ENCODE peak calls at places on chromosomes 4 and X, in seven cellular contexts. B, Q, Z, L, X, R and C are unnamed samples.
A peak's percentile ranks its signal among the peaks of the same experiment; 100 is the strongest.

GRCh38 chrX:19658030-19658429 is 142.7 kb upstream of the MAP3K15 start:
- DNase-seq in B (no peak), R (no peak), Z (no peak), X (no peak), Q (no peak), L (no peak), C (no peak)

GRCh38 chr4:151646322-151646721 is 114.5 kb downstream of the GATB start:
- DNase-seq in X (no peak), Z (no peak), Q (no peak), L (no peak), R (no peak), B (no peak), C (no peak)

GRCh38 chr4:127555106-127555505 is 77.7 kb upstream of the INTU start:
- DNase-seq in B (no peak), Q (no peak), R (no peak), Z (no peak), X (no peak), L (no peak), C (no peak)

GRCh38 chrX:150062292-150063137 is 124.2 kb upstream of the EOLA2 start:
- DNase-seq in L (no peak), R (peak; percentile 67), B (no peak), Q (no peak), X (peak; percentile 68), Z (no peak), C (no peak)

GRCh38 chrX:17747692-17748091 is 10.4 kb downstream of the SCML1 start:
- DNase-seq in L (no peak), Q (no peak), X (no peak), Z (no peak), R (no peak), B (no peak), C (no peak)

GRCh38 chrX:155899366-155899765 is 18.2 kb downstream of the VAMP7 start:
- DNase-seq in L (no peak), Q (no peak), X (no peak), Z (no peak), R (no peak), B (no peak), C (no peak)

GRCh38 chr4:83125738-83126141 is 11.2 kb upstream of the PLAC8 start:
- DNase-seq in Z (no peak), X (no peak), B (no peak), Q (peak; percentile 85), L (no peak), R (no peak), C (no peak)

GRCh38 chr4:5899881-5900280 is 7.0 kb upstream of the CRMP1 start:
- DNase-seq in B (no peak), X (no peak), Q (no peak), L (no peak), R (no peak), Z (no peak), C (no peak)

GRCh38 chr4:48195853-48196252 is 61.8 kb upstream of the TXK start:
- DNase-seq in B (no peak), R (no peak), X (no peak), L (no peak), Z (no peak), Q (no peak), C (no peak)

GRCh38 chr4:174996079-174996478 is 77.9 kb downstream of the ADAM29 start:
- DNase-seq in X (no peak), Z (no peak), L (no peak), R (no peak), B (no peak), Q (no peak), C (no peak)

GRCh38 chrX:7108995-7109634 is 38.4 kb upstream of the STS start:
- DNase-seq in Z (no peak), X (peak; percentile 84), L (no peak), B (peak; percentile 7), Q (no peak), R (no peak), C (no peak)

GRCh38 chr4:134045411-134045810 is 156.2 kb downstream of the PABPC4L start:
- DNase-seq in Q (no peak), R (no peak), L (no peak), Z (no peak), X (no peak), B (no peak), C (no peak)

GRCh38 chrX:45762699-45763647 is 562.3 kb upstream of the DIPK2B start:
- DNase-seq in Z (no peak), R (no peak), X (peak; percentile 44), B (no peak), Q (no peak), L (no peak), C (no peak)

GRCh38 chr4:84708406-84709135 is 125.6 kb downstream of the CDS1 start:
- DNase-seq in Q (no peak), B (no peak), R (no peak), Z (no peak), L (no peak), X (no peak), C (no peak)

GRCh38 chr4:19655666-19656065 is 596.0 kb upstream of the SLIT2 start:
- DNase-seq in L (no peak), B (peak; percentile 62), X (no peak), Z (no peak), R (no peak), Q (no peak), C (no peak)

GRCh38 chr4:143531368-143531767 is 17.9 kb downstream of the SMARCA5 start:
- DNase-seq in Q (no peak), X (peak; percentile 59), B (no peak), Z (no peak), R (no peak), L (no peak), C (no peak)

GRCh38 chr4:20603671-20604313 is 96.5 kb upstream of the PACRGL start:
- DNase-seq in R (no peak), Z (no peak), Q (no peak), B (no peak), L (no peak), X (peak; percentile 86), C (no peak)

GRCh38 chr4:71272976-71273375 is 65.8 kb upstream of the SLC4A4 start:
- DNase-seq in L (no peak), X (no peak), B (no peak), Q (no peak), Z (no peak), R (no peak), C (no peak)

GRCh38 chr4:6506616-6507140 is 34.3 kb upstream of the PPP2R2C start:
- DNase-seq in Z (no peak), X (no peak), Q (no peak), B (no peak), L (no peak), R (peak; percentile 34), C (no peak)

GRCh38 chrX:133983243-133983973 is 2.0 kb downstream of the GPC3 start:
- DNase-seq in B (no peak), Z (no peak), R (no peak), X (no peak), Q (no peak), L (no peak), C (no peak)

GRCh38 chrX:133985164-133986007 is at the start of gene GPC3:
- DNase-seq in Q (peak; percentile 53), X (peak; percentile 8), Z (no peak), R (no peak), L (peak; percentile 72), B (peak; percentile 92), C (peak; percentile 76)

GRCh38 chrX:133986008-133986683 is 752 bp upstream of the GPC3 start:
- DNase-seq in R (no peak), Q (no peak), L (no peak), X (no peak), Z (no peak), B (no peak), C (no peak)

GRCh38 chrX:133983974-133984578 is 1.3 kb downstream of the GPC3 start:
- DNase-seq in Q (no peak), X (no peak), Z (no peak), B (peak; percentile 28), R (no peak), L (no peak), C (no peak)

DNA sequence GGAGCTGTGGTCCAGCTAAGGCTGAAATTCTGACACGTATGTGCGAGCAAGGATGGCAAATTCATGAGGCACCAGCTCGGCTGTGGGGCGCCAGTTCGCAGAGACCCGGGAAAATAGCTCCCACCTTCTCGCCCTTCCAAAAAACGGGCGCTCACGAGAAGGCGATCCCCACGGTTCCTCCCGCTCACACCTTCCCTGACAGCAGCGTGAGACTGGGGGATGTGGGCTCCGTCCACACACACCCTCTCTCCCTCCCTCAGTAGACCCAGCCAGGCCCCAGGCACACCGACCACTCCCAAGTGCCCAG is 584 bp downstream of the GPC3 start:
- DNase-seq in Q (no peak), L (peak; percentile 51), X (no peak), R (no peak), B (no peak), Z (no peak), C (no peak)
- H3K4me1 ChIP-seq in Q (no peaks in the 10 kb centered on the region), L (no peaks in the 10 kb centered on the region), X (no peaks in the 10 kb centered on the region), R (no peaks in the 10 kb centered on the region), B (no peaks in the 10 kb centered on the region), Z (no peaks in the 10 kb centered on the region), C (no peaks in the 10 kb centered on the region)

GRCh38 chrX:77597090-77597489 is 149.9 kb downstream of the FGF16 start:
- DNase-seq in Z (no peak), X (peak; percentile 41), B (peak; percentile 2), R (no peak), L (no peak), Q (no peak), C (no peak)
- TF ChIP-seq CTCF in Z (peak; percentile 22), X (peak; percentile 14), B (peak; percentile 40), R (peak; percentile 46), L (peak; percentile 7), Q (no peak), C (peak; percentile 47)

DNA sequence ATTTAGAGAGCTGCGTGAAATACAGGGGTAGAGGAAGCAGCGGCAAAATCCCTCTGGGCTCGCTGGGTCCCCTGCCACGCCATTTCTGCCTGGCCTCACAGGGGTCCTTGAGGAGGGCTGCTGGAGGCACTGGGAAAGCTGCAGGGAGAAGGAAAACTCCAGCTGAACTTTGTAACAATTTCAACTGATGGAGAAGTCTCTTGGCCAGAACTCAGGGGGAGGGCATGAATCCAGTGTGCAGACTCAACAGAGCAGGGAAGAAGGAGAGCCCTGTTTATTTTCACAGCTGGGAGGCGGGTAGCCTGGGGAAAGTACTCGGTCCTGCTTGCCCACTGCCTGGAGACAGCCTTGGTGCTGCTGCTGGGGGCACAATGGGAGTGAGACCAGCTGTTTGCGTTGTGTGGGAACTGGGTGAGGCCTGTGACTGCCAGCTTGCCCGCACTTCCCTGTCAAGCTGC is 93.2 kb upstream of the MAPK10 start:
- DNase-seq in B (no peak), Z (no peak), Q (no peak), R (no peak), X (no peak), L (no peak), C (no peak)
- H3K36me3 ChIP-seq in B (no peaks in the 10 kb centered on the region), Z (no peaks in the 10 kb centered on the region), Q (no peaks in the 10 kb centered on the region), R (no peaks in the 10 kb centered on the region), X (no peaks in the 10 kb centered on the region), L (no peaks in the 10 kb centered on the region), C (no peaks in the 10 kb centered on the region)

GRCh38 chr4:40990202-40990898 is 224.0 kb downstream of the APBB2 start:
- DNase-seq in B (no peak), L (no peak), X (peak; percentile 84), R (peak; percentile 71), Z (no peak), Q (no peak), C (no peak)

GRCh38 chr4:40995850-40996249 is 218.5 kb downstream of the APBB2 start:
- DNase-seq in X (no peak), Q (no peak), Z (no peak), B (no peak), R (no peak), L (no peak), C (no peak)

GRCh38 chr4:40990899-40991265 is 223.5 kb downstream of the APBB2 start:
- DNase-seq in Z (no peak), B (no peak), L (no peak), R (no peak), Q (no peak), X (no peak), C (no peak)

GRCh38 chr4:40991908-40992307 is 222.4 kb downstream of the APBB2 start:
- DNase-seq in L (no peak), Q (no peak), Z (no peak), X (no peak), R (no peak), B (no peak), C (no peak)

GRCh38 chr4:40992472-40993298 is 221.7 kb downstream of the APBB2 start:
- DNase-seq in B (no peak), Q (no peak), X (peak; percentile 82), R (no peak), Z (no peak), L (no peak), C (no peak)
- H3K4me1 ChIP-seq in B (no peaks in the 10 kb centered on the region), Q (no peaks in the 10 kb centered on the region), X (peaks cover 62% of the 10 kb centered on the region), R (no peaks in the 10 kb centered on the region), Z (peaks cover 17% of the 10 kb centered on the region), L (no peaks in the 10 kb centered on the region), C (no peaks in the 10 kb centered on the region)